ENCODE peak calls at places on chromosomes 16 and 17, in nine cellular contexts. C is neural progenitor cell; Q is ovary; G is thoracic aorta; X is tibial artery; J is body of pancreas; D is RWPE2; M is PC-9; U is CD4-positive, alpha-beta T cell. H is an unnamed sample. For H3K9me3 and H3K27me3, the result is how much of the 10 kb centered on the place peaks cover.

GRCh38 chr16:30882429-30883310 is 11.2 kb downstream of the BCL7C start:
- DNase-seq in J (no peak), X (no peak), C (no peak), G (no peak), U (no peak), M (no peak), Q (no peak), D (no peak), H (no peak)

GRCh38 chr17:79974786-79975497 is 60.7 kb downstream of the TBC1D16 start:
- DNase-seq in U (no peak), D (peak), X (peak), J (peak), M (no peak), G (no peak), C (peak), Q (no peak), H (no peak)

GRCh38 chr16:84483882-84484565 is 20.4 kb downstream of the MEAK7 start:
- DNase-seq in U (no peak), D (peak), G (no peak), C (no peak), M (no peak), J (no peak), X (no peak), Q (no peak), H (no peak)

GRCh38 chr17:40443988-40444899 is 994 bp downstream of the IGFBP4 start:
- DNase-seq in Q (peak), U (no peak), G (no peak), M (peak), C (no peak), X (no peak), J (no peak), D (no peak), H (no peak)

GRCh38 chr16:47622666-47623176 is 161.6 kb downstream of the PHKB start:
- DNase-seq in D (no peak), Q (no peak), J (no peak), C (no peak), M (no peak), X (no peak), U (no peak), G (no peak), H (no peak)

GRCh38 chr17:46143827-46144236 is 49.4 kb downstream of the KANSL1 start:
- DNase-seq in J (no peak), C (no peak), G (no peak), X (no peak), Q (no peak), D (no peak), M (no peak), U (no peak), H (no peak)

GRCh38 chr17:28917465-28917864 is 14.6 kb upstream of the DHRS13 start:
- DNase-seq in J (no peak), D (no peak), X (no peak), G (no peak), Q (no peak), C (no peak), M (no peak), U (no peak), H (no peak)

GRCh38 chr16:69340095-69340644 is 598 bp downstream of the NIP7 start:
- DNase-seq in D (no peak), M (no peak), G (no peak), U (no peak), X (no peak), J (no peak), Q (no peak), C (peak), H (no peak)

GRCh38 chr17:57727776-57728175 is 17.3 kb downstream of the CCDC182 start:
- DNase-seq in G (no peak), X (no peak), Q (no peak), M (no peak), J (no peak), D (no peak), U (no peak), C (no peak), H (no peak)

GRCh38 chr16:30030841-30031413 is at the start of gene TLCD3B:
- DNase-seq in M (no peak), D (no peak), X (no peak), G (no peak), C (peak), Q (no peak), U (no peak), J (no peak), H (no peak)

GRCh38 chr17:34974179-34974578 is 6.1 kb upstream of the LIG3 start:
- DNase-seq in X (no peak), J (no peak), C (no peak), U (no peak), G (no peak), D (no peak), M (no peak), Q (no peak), H (no peak)

GRCh38 chr17:10197721-10198508 is 491 bp downstream of the GAS7 start:
- DNase-seq in U (no peak), J (no peak), C (peak), D (no peak), Q (peak), G (no peak), M (no peak), X (no peak), H (no peak)

GRCh38 chr16:66606000-66606751 is 1.7 kb downstream of the CMTM3 start:
- DNase-seq in X (no peak), M (no peak), J (no peak), Q (no peak), U (no peak), D (no peak), G (no peak), C (no peak), H (no peak)

GRCh38 chr17:82266142-82266541 is 7.4 kb downstream of the CSNK1D start:
- DNase-seq in J (no peak), U (no peak), D (no peak), X (no peak), C (no peak), G (no peak), M (no peak), Q (no peak), H (no peak)
- H3K9me3 ChIP-seq in J (under half), U (under half), D (under half), X (under half), C (under half), G (under half), M (under half), Q (under half), H (under half)

GRCh38 chr17:47305302-47305923 is 18.3 kb upstream of the EFCAB13 start:
- DNase-seq in D (no peak), G (no peak), C (no peak), J (no peak), U (no peak), X (no peak), M (peak), Q (no peak), H (no peak)
- H3K27ac ChIP-seq in D (peak), G (peak), C (no peak), J (no peak), U (no peak), X (peak), M (peak), Q (no peak), H (no peak)

DNA sequence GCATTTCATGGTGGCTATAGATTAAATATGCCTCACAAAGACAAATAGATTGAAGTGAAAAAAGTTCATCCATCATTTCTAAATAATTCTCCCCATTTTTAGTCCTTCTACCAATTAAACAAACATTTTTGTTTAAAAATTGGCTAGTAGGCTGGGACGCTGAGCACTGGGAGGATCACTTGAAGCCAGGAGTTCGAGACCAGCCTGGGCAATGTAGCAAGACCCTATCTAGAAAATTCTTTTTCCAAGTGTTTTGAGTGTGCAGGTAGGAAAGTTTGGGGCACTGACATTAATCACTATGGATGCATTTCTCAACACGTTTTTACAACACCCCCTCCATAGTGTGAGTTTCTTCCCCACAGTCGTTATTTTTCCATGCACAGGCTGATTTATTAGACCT is 56.7 kb downstream of the MRC2 start:
- DNase-seq in U (no peak), M (no peak), X (no peak), C (no peak), D (no peak), G (no peak), J (no peak), Q (no peak), H (no peak)
- H3K27me3 ChIP-seq in U (under half), M (under half), X (under half), C (under half), D (under half), G (under half), J (under half), Q (under half), H (under half)

DNA sequence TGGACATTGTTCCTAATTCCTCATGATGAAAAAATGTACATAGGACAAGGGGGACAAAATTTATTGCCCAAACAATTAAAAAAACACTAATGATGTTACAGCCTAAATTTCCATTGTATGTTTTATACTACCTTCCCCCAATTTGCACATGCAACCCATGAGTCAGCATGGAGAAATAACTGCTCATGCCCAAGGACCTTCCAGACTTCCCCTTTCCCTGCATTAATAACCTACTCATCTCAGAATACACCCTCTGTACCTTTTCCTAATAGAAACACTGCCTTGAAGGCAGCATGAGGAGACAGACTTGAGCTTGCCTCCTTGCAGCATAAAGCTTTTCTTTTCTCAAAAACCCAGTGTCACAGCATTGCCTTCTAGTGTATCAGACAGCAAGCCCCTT is 2402.8 kb downstream of the TP53TG3F start:
- DNase-seq in M (no peak), J (no peak), G (no peak), X (no peak), C (no peak), Q (no peak), U (no peak), D (no peak), H (no peak)
- H3K9me3 ChIP-seq in M (under half), J (under half), G (under half), X (under half), C (under half), Q (under half), U (under half), D (under half), H (under half)

GRCh38 chr17:49692751-49693150 is 14.9 kb upstream of the SPOP start:
- DNase-seq in M (no peak), G (no peak), X (no peak), C (no peak), D (no peak), U (no peak), J (no peak), Q (no peak), H (no peak)
- H3K27ac ChIP-seq in M (no peak), G (peak), X (peak), C (no peak), D (no peak), U (no peak), J (no peak), Q (no peak), H (no peak)

DNA sequence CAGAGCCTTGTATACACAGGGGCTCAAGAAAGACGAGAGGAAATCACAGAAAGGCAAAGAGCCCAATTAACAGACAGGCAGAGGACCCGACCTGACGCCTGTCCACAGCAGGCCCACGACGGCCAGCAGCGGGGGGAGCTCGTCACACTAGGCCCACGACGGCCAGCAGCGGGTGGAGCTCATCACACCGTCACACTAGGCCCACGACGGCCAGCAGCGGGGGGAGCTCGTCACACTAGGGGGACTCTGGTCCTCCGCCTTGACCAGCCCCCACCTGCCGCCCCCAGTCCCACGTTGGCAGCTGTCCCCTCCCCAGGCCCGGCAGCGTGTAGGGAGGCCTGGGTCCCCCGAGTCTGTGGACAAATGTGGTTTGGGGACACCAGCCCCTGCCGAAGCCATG is 23.7 kb upstream of the GNG13 start:
- DNase-seq in M (no peak), U (no peak), C (no peak), J (no peak), Q (no peak), D (no peak), X (no peak), G (no peak), H (no peak)
- H3K27me3 ChIP-seq in M (half or more), U (under half), C (under half), J (under half), Q (under half), D (under half), X (under half), G (under half), H (under half)

GRCh38 chr17:66548158-66548557 is 245.7 kb downstream of the PRKCA start:
- DNase-seq in J (no peak), C (no peak), Q (no peak), U (peak), M (no peak), D (no peak), G (no peak), X (no peak), H (no peak)

GRCh38 chr17:66549312-66549705 is 246.9 kb downstream of the PRKCA start:
- DNase-seq in C (no peak), D (no peak), G (no peak), Q (no peak), U (no peak), X (no peak), J (no peak), M (no peak), H (no peak)

GRCh38 chr17:66548659-66549311 is 246.4 kb downstream of the PRKCA start:
- DNase-seq in X (no peak), Q (no peak), C (no peak), U (no peak), J (no peak), D (no peak), M (no peak), G (no peak), H (no peak)

GRCh38 chr17:66545918-66546317 is 243.5 kb downstream of the PRKCA start:
- DNase-seq in X (no peak), C (no peak), G (no peak), Q (no peak), D (no peak), U (no peak), J (no peak), M (no peak), H (no peak)

GRCh38 chr17:66547170-66547865 is 244.9 kb downstream of the PRKCA start:
- DNase-seq in D (no peak), G (no peak), X (no peak), Q (no peak), M (peak), U (no peak), C (no peak), J (no peak), H (no peak)
- H3K9me3 ChIP-seq in D (under half), G (under half), X (under half), Q (under half), M (under half), U (under half), C (under half), J (under half), H (under half)